ENCODE peak calls at places on chromosomes 5 and 9, in six cellular contexts. One of them, this sample, is unnamed.

GRCh38 chr5:169272731-169273401 is 28.1 kb downstream of the SLIT3 start:
- DNase-seq in smooth muscle cell of the brain vasculature: no peak
- DNase-seq in stimulated activated CD8-positive, alpha-beta memory T cell treated with anti-CD3 and anti-CD28 coated beads, Interleukin-4, amount 100 ng/mL, for 1 hour: no peak
- DNase-seq in Caki2: peak; percentile 72
- DNase-seq in HAP-1: no peak
- DNase-seq in OCI-M1: no peak
- DNase-seq in this sample: peak; percentile 36

GRCh38 chr5:126122942-126123341 is 300.3 kb upstream of the GRAMD2B start:
- DNase-seq in HAP-1: no peak
- DNase-seq in smooth muscle cell of the brain vasculature: no peak
- DNase-seq in Caki2: no peak
- DNase-seq in OCI-M1: peak; percentile 3
- DNase-seq in stimulated activated CD8-positive, alpha-beta memory T cell treated with anti-CD3 and anti-CD28 coated beads, Interleukin-4, amount 100 ng/mL, for 1 hour: no peak
- DNase-seq in this sample: no peak

GRCh38 chr5:139820606-139821005 is 25.0 kb downstream of the PSD2 start:
- DNase-seq in HAP-1: no peak
- DNase-seq in stimulated activated CD8-positive, alpha-beta memory T cell treated with anti-CD3 and anti-CD28 coated beads, Interleukin-4, amount 100 ng/mL, for 1 hour: no peak
- DNase-seq in smooth muscle cell of the brain vasculature: no peak
- DNase-seq in OCI-M1: no peak
- DNase-seq in Caki2: no peak
- DNase-seq in this sample: no peak

GRCh38 chr5:51398875-51399635 is 15.8 kb downstream of the ISL1 start:
- DNase-seq in stimulated activated CD8-positive, alpha-beta memory T cell treated with anti-CD3 and anti-CD28 coated beads, Interleukin-4, amount 100 ng/mL, for 1 hour: no peak
- DNase-seq in smooth muscle cell of the brain vasculature: no peak
- DNase-seq in OCI-M1: no peak
- DNase-seq in HAP-1: no peak
- DNase-seq in Caki2: no peak
- DNase-seq in this sample: peak; percentile 49

GRCh38 chr5:169803077-169803981 is 166.3 kb downstream of the DOCK2 start:
- DNase-seq in HAP-1: no peak
- DNase-seq in smooth muscle cell of the brain vasculature: no peak
- DNase-seq in Caki2: no peak
- DNase-seq in stimulated activated CD8-positive, alpha-beta memory T cell treated with anti-CD3 and anti-CD28 coated beads, Interleukin-4, amount 100 ng/mL, for 1 hour: no peak
- DNase-seq in OCI-M1: peak; percentile 94
- DNase-seq in this sample: no peak

GRCh38 chr9:8251566-8251965 is 452.0 kb upstream of the DMAC1 start:
- DNase-seq in Caki2: no peak
- DNase-seq in HAP-1: no peak
- DNase-seq in smooth muscle cell of the brain vasculature: no peak
- DNase-seq in OCI-M1: no peak
- DNase-seq in stimulated activated CD8-positive, alpha-beta memory T cell treated with anti-CD3 and anti-CD28 coated beads, Interleukin-4, amount 100 ng/mL, for 1 hour: no peak
- DNase-seq in this sample: no peak

GRCh38 chr9:113933671-113934070 is 57.6 kb downstream of the ZNF618 start:
- DNase-seq in Caki2: no peak
- DNase-seq in OCI-M1: no peak
- DNase-seq in smooth muscle cell of the brain vasculature: no peak
- DNase-seq in HAP-1: no peak
- DNase-seq in stimulated activated CD8-positive, alpha-beta memory T cell treated with anti-CD3 and anti-CD28 coated beads, Interleukin-4, amount 100 ng/mL, for 1 hour: no peak
- DNase-seq in this sample: no peak

GRCh38 chr9:121909111-121909510 is 184.0 kb downstream of the TTLL11 start:
- DNase-seq in HAP-1: no peak
- DNase-seq in stimulated activated CD8-positive, alpha-beta memory T cell treated with anti-CD3 and anti-CD28 coated beads, Interleukin-4, amount 100 ng/mL, for 1 hour: no peak
- DNase-seq in Caki2: no peak
- DNase-seq in smooth muscle cell of the brain vasculature: no peak
- DNase-seq in OCI-M1: no peak
- DNase-seq in this sample: no peak

GRCh38 chr5:8897316-8897715 is 648.6 kb downstream of the SEMA5A start:
- DNase-seq in smooth muscle cell of the brain vasculature: no peak
- DNase-seq in HAP-1: no peak
- DNase-seq in OCI-M1: no peak
- DNase-seq in Caki2: no peak
- DNase-seq in stimulated activated CD8-positive, alpha-beta memory T cell treated with anti-CD3 and anti-CD28 coated beads, Interleukin-4, amount 100 ng/mL, for 1 hour: no peak
- DNase-seq in this sample: no peak

GRCh38 chr5:55599148-55600050 is 64.6 kb upstream of the PLPP1 start:
- DNase-seq in HAP-1: no peak
- DNase-seq in smooth muscle cell of the brain vasculature: no peak
- DNase-seq in OCI-M1: no peak
- DNase-seq in Caki2: no peak
- DNase-seq in stimulated activated CD8-positive, alpha-beta memory T cell treated with anti-CD3 and anti-CD28 coated beads, Interleukin-4, amount 100 ng/mL, for 1 hour: no peak
- DNase-seq in this sample: no peak

GRCh38 chr5:133825631-133826289 is 142.7 kb downstream of the C5orf15 start:
- DNase-seq in stimulated activated CD8-positive, alpha-beta memory T cell treated with anti-CD3 and anti-CD28 coated beads, Interleukin-4, amount 100 ng/mL, for 1 hour: peak; percentile 19
- DNase-seq in HAP-1: no peak
- DNase-seq in Caki2: peak; percentile 27
- DNase-seq in OCI-M1: no peak
- DNase-seq in smooth muscle cell of the brain vasculature: no peak
- DNase-seq in this sample: no peak

GRCh38 chr9:132150256-132150655 is 11.6 kb upstream of the NTNG2 start:
- DNase-seq in stimulated activated CD8-positive, alpha-beta memory T cell treated with anti-CD3 and anti-CD28 coated beads, Interleukin-4, amount 100 ng/mL, for 1 hour: no peak
- DNase-seq in OCI-M1: no peak
- DNase-seq in Caki2: no peak
- DNase-seq in HAP-1: no peak
- DNase-seq in smooth muscle cell of the brain vasculature: no peak
- DNase-seq in this sample: no peak

GRCh38 chr5:31232273-31232888 is 38.9 kb downstream of the CDH6 start:
- DNase-seq in OCI-M1: peak; percentile 84
- DNase-seq in smooth muscle cell of the brain vasculature: peak; percentile 50
- DNase-seq in HAP-1: peak; percentile 67
- DNase-seq in stimulated activated CD8-positive, alpha-beta memory T cell treated with anti-CD3 and anti-CD28 coated beads, Interleukin-4, amount 100 ng/mL, for 1 hour: no peak
- DNase-seq in Caki2: peak; percentile 40
- DNase-seq in this sample: peak; percentile 46

GRCh38 chr9:109110326-109111014 is 9.3 kb downstream of the TMEM245 start:
- DNase-seq in stimulated activated CD8-positive, alpha-beta memory T cell treated with anti-CD3 and anti-CD28 coated beads, Interleukin-4, amount 100 ng/mL, for 1 hour: no peak
- DNase-seq in HAP-1: peak; percentile 42
- DNase-seq in Caki2: peak; percentile 51
- DNase-seq in OCI-M1: peak; percentile 56
- DNase-seq in smooth muscle cell of the brain vasculature: no peak
- DNase-seq in this sample: no peak

GRCh38 chr9:121105531-121105930 is 30.8 kb downstream of the CNTRL start:
- DNase-seq in smooth muscle cell of the brain vasculature: no peak
- DNase-seq in Caki2: no peak
- DNase-seq in HAP-1: no peak
- DNase-seq in stimulated activated CD8-positive, alpha-beta memory T cell treated with anti-CD3 and anti-CD28 coated beads, Interleukin-4, amount 100 ng/mL, for 1 hour: no peak
- DNase-seq in OCI-M1: peak; percentile 61
- DNase-seq in this sample: no peak

GRCh38 chr5:8628521-8628920 is 759.6 kb downstream of the MTRR start:
- DNase-seq in stimulated activated CD8-positive, alpha-beta memory T cell treated with anti-CD3 and anti-CD28 coated beads, Interleukin-4, amount 100 ng/mL, for 1 hour: no peak
- DNase-seq in OCI-M1: no peak
- DNase-seq in Caki2: no peak
- DNase-seq in HAP-1: no peak
- DNase-seq in smooth muscle cell of the brain vasculature: no peak
- DNase-seq in this sample: no peak

GRCh38 chr9:89549031-89549644 is 51.2 kb upstream of the SEMA4D start:
- DNase-seq in OCI-M1: peak; percentile 92
- DNase-seq in stimulated activated CD8-positive, alpha-beta memory T cell treated with anti-CD3 and anti-CD28 coated beads, Interleukin-4, amount 100 ng/mL, for 1 hour: peak; percentile 76
- DNase-seq in smooth muscle cell of the brain vasculature: no peak
- DNase-seq in Caki2: peak; percentile 41
- DNase-seq in HAP-1: peak; percentile 87
- DNase-seq in this sample: peak; percentile 44

GRCh38 chr9:122403381-122404002 is 32.7 kb downstream of the PTGS1 start:
- DNase-seq in HAP-1: no peak
- DNase-seq in stimulated activated CD8-positive, alpha-beta memory T cell treated with anti-CD3 and anti-CD28 coated beads, Interleukin-4, amount 100 ng/mL, for 1 hour: no peak
- DNase-seq in Caki2: no peak
- DNase-seq in OCI-M1: no peak
- DNase-seq in smooth muscle cell of the brain vasculature: no peak
- DNase-seq in this sample: no peak

GRCh38 chr9:116094846-116095245 is 58.7 kb upstream of the PAPPA start:
- DNase-seq in smooth muscle cell of the brain vasculature: no peak
- DNase-seq in HAP-1: no peak
- DNase-seq in Caki2: no peak
- DNase-seq in OCI-M1: no peak
- DNase-seq in stimulated activated CD8-positive, alpha-beta memory T cell treated with anti-CD3 and anti-CD28 coated beads, Interleukin-4, amount 100 ng/mL, for 1 hour: no peak
- DNase-seq in this sample: no peak

GRCh38 chr9:73156593-73157187 is 5.0 kb downstream of the ANXA1 start:
- DNase-seq in HAP-1: no peak
- DNase-seq in OCI-M1: peak; percentile 33
- DNase-seq in stimulated activated CD8-positive, alpha-beta memory T cell treated with anti-CD3 and anti-CD28 coated beads, Interleukin-4, amount 100 ng/mL, for 1 hour: no peak
- DNase-seq in smooth muscle cell of the brain vasculature: no peak
- DNase-seq in Caki2: no peak
- DNase-seq in this sample: no peak

GRCh38 chr5:177981296-177982071 is 14.6 kb downstream of the PROP1 start:
- DNase-seq in Caki2: no peak
- DNase-seq in smooth muscle cell of the brain vasculature: no peak
- DNase-seq in HAP-1: no peak
- DNase-seq in OCI-M1: no peak
- DNase-seq in stimulated activated CD8-positive, alpha-beta memory T cell treated with anti-CD3 and anti-CD28 coated beads, Interleukin-4, amount 100 ng/mL, for 1 hour: no peak
- DNase-seq in this sample: no peak

GRCh38 chr5:77628840-77629552 is 9.5 kb downstream of the OTP start:
- DNase-seq in smooth muscle cell of the brain vasculature: no peak
- DNase-seq in Caki2: no peak
- DNase-seq in stimulated activated CD8-positive, alpha-beta memory T cell treated with anti-CD3 and anti-CD28 coated beads, Interleukin-4, amount 100 ng/mL, for 1 hour: no peak
- DNase-seq in HAP-1: no peak
- DNase-seq in OCI-M1: peak; percentile 80
- DNase-seq in this sample: no peak

GRCh38 chr5:121189569-121190305 is 661.9 kb upstream of the FTMT start:
- DNase-seq in stimulated activated CD8-positive, alpha-beta memory T cell treated with anti-CD3 and anti-CD28 coated beads, Interleukin-4, amount 100 ng/mL, for 1 hour: no peak
- DNase-seq in OCI-M1: peak; percentile 18
- DNase-seq in HAP-1: peak; percentile 27
- DNase-seq in smooth muscle cell of the brain vasculature: peak; percentile 81
- DNase-seq in Caki2: no peak
- DNase-seq in this sample: no peak

GRCh38 chr5:174418809-174419522 is 305.4 kb upstream of the MSX2 start:
- DNase-seq in HAP-1: peak; percentile 26
- DNase-seq in stimulated activated CD8-positive, alpha-beta memory T cell treated with anti-CD3 and anti-CD28 coated beads, Interleukin-4, amount 100 ng/mL, for 1 hour: no peak
- DNase-seq in smooth muscle cell of the brain vasculature: no peak
- DNase-seq in OCI-M1: no peak
- DNase-seq in Caki2: peak; percentile 90
- DNase-seq in this sample: peak; percentile 18

GRCh38 chr9:16625106-16625505 is 245.4 kb downstream of the BNC2 start:
- DNase-seq in smooth muscle cell of the brain vasculature: no peak
- DNase-seq in stimulated activated CD8-positive, alpha-beta memory T cell treated with anti-CD3 and anti-CD28 coated beads, Interleukin-4, amount 100 ng/mL, for 1 hour: no peak
- DNase-seq in HAP-1: no peak
- DNase-seq in OCI-M1: no peak
- DNase-seq in Caki2: no peak
- DNase-seq in this sample: no peak